ENCODE peak calls at places on chromosomes 12 and 14, in four cellular contexts. K is pancreas, W is ascending aorta, I is HCT116. T is an unnamed sample.

GRCh38 chr12:68981536-68981935 is 48.6 kb upstream of the CPM start:
- DNase-seq in I (no peak), K (no peak), W (no peak), T (no peak)

GRCh38 chr14:58826845-58827686 is 189.3 kb downstream of the DACT1 start:
- DNase-seq in W (no peak), K (no peak), I (no peak), T (no peak)

GRCh38 chr14:71133296-71133695 is 226.0 kb downstream of the PCNX1 start:
- DNase-seq in I (no peak), W (no peak), K (no peak), T (no peak)

GRCh38 chr14:104421401-104421821 is 158.2 kb upstream of the C14orf180 start:
- DNase-seq in K (no peak), W (no peak), I (no peak), T (no peak)

GRCh38 chr14:78598046-78598652 is 428.0 kb downstream of the NRXN3 start:
- DNase-seq in K (no peak), I (peak; percentile 29), W (no peak), T (peak; percentile 13)

GRCh38 chr14:76827696-76828301 is 1.6 kb downstream of the LRRC74A start:
- DNase-seq in I (no peak), W (no peak), K (peak; percentile 65), T (no peak)

GRCh38 chr14:104367811-104368750 is 211.5 kb upstream of the C14orf180 start:
- DNase-seq in K (peak; percentile 44), W (no peak), I (no peak), T (no peak)

GRCh38 chr14:105076805-105077648 is 11.8 kb upstream of the GPR132 start:
- DNase-seq in K (no peak), I (no peak), W (no peak), T (no peak)

GRCh38 chr12:20283467-20283866 is 84.9 kb upstream of the PDE3A start:
- DNase-seq in I (no peak), K (no peak), W (no peak), T (no peak)

GRCh38 chr14:37973031-37973908 is 234.4 kb upstream of the SSTR1 start:
- DNase-seq in W (no peak), I (no peak), K (no peak), T (no peak)

GRCh38 chr12:1216560-1216959 is 225.5 kb downstream of the ERC1 start:
- DNase-seq in I (no peak), W (no peak), K (no peak), T (no peak)

GRCh38 chr14:105491366-105492006 is 440 bp downstream of the TEDC1 start:
- DNase-seq in W (no peak), I (peak; percentile 68), K (peak; percentile 91), T (peak; percentile 87)

GRCh38 chr14:74506408-74506807 is 12.8 kb downstream of the ISCA2 start:
- DNase-seq in W (no peak), I (no peak), K (no peak), T (no peak)

GRCh38 chr14:92553456-92553855 is 39.9 kb downstream of the RIN3 start:
- DNase-seq in W (peak; percentile 81), K (no peak), I (no peak), T (no peak)

GRCh38 chr14:103692871-103693270 is 22.4 kb downstream of the XRCC3 start:
- DNase-seq in K (no peak), W (no peak), I (no peak), T (no peak)

GRCh38 chr12:131927110-131928079 is 1.7 kb upstream of the PUS1 start:
- DNase-seq in K (peak; percentile 81), I (no peak), W (no peak), T (no peak)

GRCh38 chr14:74014299-74014698 is 4.8 kb downstream of the ENTPD5 start:
- DNase-seq in K (no peak), W (no peak), I (no peak), T (no peak)

GRCh38 chr14:103880334-103880985 is 33.1 kb upstream of the PPP1R13B start:
- DNase-seq in I (no peak), K (peak; percentile 93), W (peak; percentile 91), T (no peak)

GRCh38 chr12:55727643-55728184 is 1.1 kb downstream of the CD63 start:
- DNase-seq in K (peak; percentile 87), W (no peak), I (no peak), T (no peak)

GRCh38 chr12:99223554-99223953 is 424.0 kb upstream of the GARIN6 start:
- DNase-seq in I (no peak), K (no peak), W (no peak), T (no peak)

GRCh38 chr12:14554281-14555008 is 13.2 kb downstream of the PLBD1 start:
- DNase-seq in I (peak; percentile 13), W (peak; percentile 82), K (peak; percentile 89), T (no peak)
- H3K4me3 ChIP-seq in I (no peak overlapping the region), W (no peak overlapping the region), K (no peak overlapping the region), T (no peak overlapping the region)

DNA sequence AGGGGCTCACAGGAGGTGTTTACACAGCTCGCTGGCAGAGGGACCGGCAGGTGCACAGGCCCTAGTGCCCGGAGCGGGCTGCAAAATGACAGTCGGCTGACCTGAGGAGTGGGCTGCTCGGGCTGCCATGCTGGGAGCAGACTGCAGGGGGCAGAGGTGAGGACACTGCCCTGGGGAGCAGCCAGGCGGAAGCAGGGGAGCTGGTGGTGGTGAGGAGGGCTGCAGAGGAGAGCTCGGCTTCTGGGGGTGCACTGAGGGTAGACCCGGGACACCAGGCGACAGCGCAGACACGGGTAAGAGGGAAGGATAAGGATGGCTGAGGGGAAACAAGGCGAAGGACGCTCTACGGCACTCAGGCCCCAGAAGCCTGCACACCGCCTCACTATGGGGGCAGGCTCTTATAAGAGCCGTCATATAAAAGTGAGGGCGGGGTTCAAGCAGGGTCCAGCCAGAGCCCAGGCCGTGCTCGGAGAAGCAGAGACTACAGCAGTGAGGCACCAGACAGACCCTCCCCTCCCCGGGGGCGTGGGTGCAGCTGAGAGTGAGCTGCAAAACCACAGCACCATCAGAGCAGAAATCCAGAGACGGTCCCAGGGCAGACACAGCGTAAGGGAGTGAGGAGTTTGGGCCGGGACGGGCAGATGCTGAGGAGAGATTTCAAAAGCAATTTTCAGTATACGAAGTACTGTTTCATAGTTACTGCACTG is 62.5 kb downstream of the CCDC88C start:
- DNase-seq in K (no peak), W (no peak), I (no peak), T (no peak)
- TF ChIP-seq CTCF in K (no peak), W (no peak), I (peak; percentile 49), T (peak; percentile 58)

DNA sequence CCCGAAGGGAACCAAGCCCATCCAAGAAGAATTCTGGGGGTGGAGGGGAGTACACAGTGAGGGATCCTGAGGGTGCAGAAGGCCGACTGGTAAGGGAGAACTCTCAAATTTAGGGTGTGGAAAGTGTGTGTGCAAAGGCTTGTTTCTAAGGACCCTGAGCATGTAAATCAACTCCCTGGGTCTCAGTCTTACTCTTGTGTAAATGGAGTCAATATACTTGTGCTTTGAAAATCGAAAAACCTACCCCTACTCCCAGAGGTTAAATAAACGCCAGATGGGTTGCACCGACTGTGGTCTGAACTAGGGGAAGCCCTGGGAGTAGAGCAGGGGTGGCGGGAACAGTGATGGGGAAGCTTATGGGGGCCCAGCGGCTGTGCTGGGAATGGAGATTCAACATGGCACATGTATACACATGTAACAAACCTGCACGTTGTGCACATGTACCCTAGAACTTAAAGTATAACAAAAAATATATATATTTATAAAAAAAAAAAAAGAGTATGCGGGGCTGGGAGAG is 6.0 kb downstream of the B4GALNT1 start:
- DNase-seq in W (no peak), I (no peak), K (no peak), T (no peak)
- H3K27me3 ChIP-seq in W (no peaks in the 10 kb centered on the region), I (peaks cover 4% of the 10 kb centered on the region), K (no peaks in the 10 kb centered on the region), T (peaks cover 2% of the 10 kb centered on the region)

GRCh38 chr12:27627123-27627835 is 69.0 kb upstream of the REP15 start:
- DNase-seq in K (no peak), I (no peak), W (peak; percentile 85), T (no peak)
- H3K4me3 ChIP-seq in K (no peak overlapping the region), I (no peak overlapping the region), W (peak overlapping the region; percentile 15), T (no peak overlapping the region)

GRCh38 chr12:130041983-130042812 is 120.1 kb upstream of the FZD10 start:
- DNase-seq in I (no peak), K (peak; percentile 82), W (no peak), T (no peak)
- TF ChIP-seq CTCF in I (peak; percentile 28), K (peak; percentile 90), W (peak; percentile 6), T (peak; percentile 19)

DNA sequence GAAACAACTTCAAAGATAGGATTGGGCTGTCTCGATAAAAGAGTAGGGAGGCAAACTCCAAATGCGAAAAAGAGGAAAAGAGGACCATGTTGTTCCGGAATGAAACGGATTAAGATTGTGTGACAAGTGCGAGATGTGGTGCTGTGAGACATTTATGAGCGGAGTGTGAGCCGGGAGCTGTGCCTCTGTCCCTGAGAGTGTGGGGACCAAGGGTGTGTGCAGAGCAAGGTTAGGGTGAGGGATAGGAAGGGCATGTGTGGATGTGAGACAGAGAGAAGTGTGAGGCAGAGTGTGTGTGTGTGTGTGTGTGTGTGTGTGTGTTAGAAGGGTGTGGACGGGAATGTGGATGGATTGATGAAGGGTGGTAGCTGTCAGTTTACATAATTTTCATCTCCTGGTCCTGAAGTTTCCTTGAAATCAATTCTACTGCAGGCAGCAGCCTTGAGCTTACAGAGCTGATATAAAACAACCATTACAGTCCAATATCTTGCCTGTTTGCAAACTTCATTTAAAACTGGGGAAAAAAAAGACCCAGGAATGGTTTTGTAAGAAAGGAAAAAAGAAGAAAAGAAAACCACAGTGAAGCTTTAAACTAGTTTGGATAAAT is 4.3 kb upstream of the OTX2 start:
- DNase-seq in I (no peak), K (no peak), W (no peak), T (no peak)
- H3K27me3 ChIP-seq in I (peaks cover 50% of the 10 kb centered on the region), K (peaks cover 24% of the 10 kb centered on the region), W (peaks cover 18% of the 10 kb centered on the region), T (peaks cover 5% of the 10 kb centered on the region)

DNA sequence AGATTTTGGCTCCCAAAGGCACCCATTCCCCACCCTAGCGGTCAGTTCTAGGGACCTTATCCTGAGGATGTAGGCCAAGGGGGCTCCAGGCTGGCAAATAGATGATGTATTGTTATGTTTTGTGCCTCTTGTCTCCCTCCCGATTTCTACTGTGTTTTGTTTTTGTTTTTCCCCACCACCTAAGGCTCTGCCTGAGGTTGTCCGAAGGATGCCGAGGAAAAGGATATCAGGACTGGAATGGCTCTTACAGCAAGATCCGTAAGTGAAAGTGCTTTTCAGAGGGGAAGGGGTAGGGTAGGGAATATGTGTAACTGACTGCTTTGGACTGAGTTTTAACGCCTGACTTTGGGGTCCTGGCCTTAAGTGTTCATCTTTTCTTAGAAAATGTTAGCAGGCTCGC is 6.6 kb downstream of the FOXG1 start:
- DNase-seq in W (no peak), I (no peak), K (no peak), T (no peak)
- H3K4me3 ChIP-seq in W (no peak overlapping the region), I (no peak overlapping the region), K (no peak overlapping the region), T (no peak overlapping the region)

GRCh38 chr12:54012631-54013398 is 4.0 kb downstream of the HOXC8 start:
- DNase-seq in I (no peak), K (no peak), W (no peak), T (no peak)
- TF ChIP-seq CTCF in I (no peak), K (no peak), W (no peak), T (peak; percentile 17)